ENCODE peak calls at places on chromosomes 13 and 19, in nine cellular contexts. J is CD8-positive, alpha-beta memory T cell; G is AG04450; Y is cardiac fibroblast; R is MM.1S; N is stomach; O is fibroblast of the aortic adventitia; W is osteoblast; L is esophagus squamous epithelium. F is an unnamed sample.
A peak's percentile ranks its signal among the peaks of the same experiment; 100 is the strongest.

GRCh38 chr19:41821003-41821735 is 23.3 kb downstream of the LYPD4 start:
- DNase-seq in O (peak; percentile 26), W (no peak), G (no peak), N (peak; percentile 36), Y (peak; percentile 26), L (no peak), R (peak; percentile 55), J (peak; percentile 56), F (peak; percentile 45)

GRCh38 chr13:36297259-36297599 is 385 bp downstream of the CCDC169 start:
- DNase-seq in J (no peak), W (peak; percentile 39), R (no peak), Y (peak; percentile 62), N (no peak), O (peak; percentile 51), G (no peak), L (no peak), F (no peak)

GRCh38 chr19:45824041-45824471 is 8.9 kb upstream of the RSPH6A start:
- DNase-seq in R (no peak), J (no peak), G (no peak), Y (no peak), N (peak; percentile 71), W (peak; percentile 62), L (no peak), O (no peak), F (peak; percentile 85)

GRCh38 chr13:110726726-110727125 is 13.2 kb downstream of the ING1 start:
- DNase-seq in R (no peak), G (no peak), W (no peak), L (no peak), O (no peak), J (no peak), N (no peak), Y (no peak), F (peak; percentile 90)

GRCh38 chr13:71712988-71713653 is 153.9 kb downstream of the DACH1 start:
- DNase-seq in O (no peak), W (no peak), G (no peak), J (no peak), N (no peak), R (no peak), Y (peak; percentile 19), L (no peak), F (no peak)

GRCh38 chr19:4089400-4089908 is 22.8 kb upstream of the ZBTB7A start:
- DNase-seq in J (peak; percentile 44), N (no peak), W (no peak), Y (no peak), L (no peak), R (no peak), G (no peak), O (no peak), F (peak; percentile 78)

GRCh38 chr19:27955484-27955883 is 1257.5 kb downstream of the UQCRFS1 start:
- DNase-seq in O (no peak), R (no peak), G (no peak), N (no peak), W (no peak), Y (no peak), L (no peak), J (no peak), F (no peak)

GRCh38 chr19:39696418-39696817 is 7.9 kb upstream of the LGALS14 start:
- DNase-seq in G (no peak), L (no peak), O (peak; percentile 15), R (no peak), Y (no peak), W (no peak), N (no peak), J (no peak), F (no peak)

GRCh38 chr19:42284066-42284501 is 15.0 kb downstream of the CIC start:
- DNase-seq in O (peak; percentile 74), Y (peak; percentile 90), R (peak; percentile 84), L (no peak), G (peak; percentile 39), N (peak; percentile 87), W (peak; percentile 100), J (peak; percentile 89), F (no peak)

GRCh38 chr19:39390460-39390758 is 497 bp downstream of the PAF1 start:
- DNase-seq in W (peak; percentile 76), L (no peak), Y (no peak), O (no peak), J (no peak), G (no peak), N (peak; percentile 75), R (peak; percentile 72), F (no peak)

GRCh38 chr13:49258097-49258796 is 10.5 kb downstream of the CDADC1 start:
- DNase-seq in J (peak; percentile 27), Y (no peak), R (no peak), L (no peak), N (no peak), W (no peak), G (no peak), O (no peak), F (no peak)

GRCh38 chr13:29484236-29484635 is 111.3 kb downstream of the SLC7A1 start:
- DNase-seq in J (no peak), Y (no peak), G (no peak), N (no peak), R (no peak), O (no peak), L (no peak), W (no peak), F (no peak)

GRCh38 chr13:111204438-111205177 is 89.5 kb downstream of the ARHGEF7 start:
- DNase-seq in R (no peak), O (peak; percentile 81), W (peak; percentile 77), G (peak; percentile 55), N (no peak), L (no peak), Y (peak; percentile 84), J (no peak), F (no peak)

GRCh38 chr13:73201601-73202000 is 142.8 kb downstream of the KLF5 start:
- DNase-seq in N (no peak), O (no peak), G (no peak), J (no peak), W (no peak), R (no peak), Y (no peak), L (no peak), F (no peak)

GRCh38 chr13:34942732-34943674 is 933 bp downstream of the NBEA start:
- DNase-seq in J (peak; percentile 29), L (no peak), G (no peak), Y (no peak), N (peak; percentile 44), W (peak; percentile 65), O (no peak), R (peak; percentile 30), F (no peak)

GRCh38 chr13:91776650-91777193 is 378.3 kb downstream of the GPC5 start:
- DNase-seq in G (no peak), W (no peak), N (no peak), O (no peak), R (no peak), Y (no peak), L (no peak), J (no peak), F (no peak)

GRCh38 chr13:91774397-91774796 is 376.0 kb downstream of the GPC5 start:
- DNase-seq in N (no peak), G (no peak), J (no peak), L (no peak), R (no peak), W (no peak), Y (no peak), O (no peak), F (no peak)

GRCh38 chr13:91778123-91778522 is 379.7 kb downstream of the GPC5 start:
- DNase-seq in L (no peak), O (no peak), N (no peak), W (no peak), Y (no peak), G (no peak), J (no peak), R (peak; percentile 41), F (no peak)
- H3K4me3 ChIP-seq in L (no peak overlapping the region), O (no peak overlapping the region), N (no peak overlapping the region), W (no peak overlapping the region), Y (no peak overlapping the region), G (no peak overlapping the region), J (no peak overlapping the region), R (peak overlapping the region; percentile 50), F (no peak overlapping the region)

GRCh38 chr19:43534305-43534612 is 1.3 kb downstream of the ZNF575 start:
- DNase-seq in N (no peak), G (no peak), R (no peak), Y (no peak), W (no peak), J (no peak), O (no peak), L (no peak), F (no peak)
- H3K4me3 ChIP-seq in N (peak overlapping the region; percentile 70), G (peak overlapping the region; percentile 52), R (no peak overlapping the region), Y (peak overlapping the region; percentile 34), W (peak overlapping the region; percentile 76), J (peak overlapping the region; percentile 98), O (peak overlapping the region; percentile 55), L (peak overlapping the region; percentile 14), F (no peak overlapping the region)

DNA sequence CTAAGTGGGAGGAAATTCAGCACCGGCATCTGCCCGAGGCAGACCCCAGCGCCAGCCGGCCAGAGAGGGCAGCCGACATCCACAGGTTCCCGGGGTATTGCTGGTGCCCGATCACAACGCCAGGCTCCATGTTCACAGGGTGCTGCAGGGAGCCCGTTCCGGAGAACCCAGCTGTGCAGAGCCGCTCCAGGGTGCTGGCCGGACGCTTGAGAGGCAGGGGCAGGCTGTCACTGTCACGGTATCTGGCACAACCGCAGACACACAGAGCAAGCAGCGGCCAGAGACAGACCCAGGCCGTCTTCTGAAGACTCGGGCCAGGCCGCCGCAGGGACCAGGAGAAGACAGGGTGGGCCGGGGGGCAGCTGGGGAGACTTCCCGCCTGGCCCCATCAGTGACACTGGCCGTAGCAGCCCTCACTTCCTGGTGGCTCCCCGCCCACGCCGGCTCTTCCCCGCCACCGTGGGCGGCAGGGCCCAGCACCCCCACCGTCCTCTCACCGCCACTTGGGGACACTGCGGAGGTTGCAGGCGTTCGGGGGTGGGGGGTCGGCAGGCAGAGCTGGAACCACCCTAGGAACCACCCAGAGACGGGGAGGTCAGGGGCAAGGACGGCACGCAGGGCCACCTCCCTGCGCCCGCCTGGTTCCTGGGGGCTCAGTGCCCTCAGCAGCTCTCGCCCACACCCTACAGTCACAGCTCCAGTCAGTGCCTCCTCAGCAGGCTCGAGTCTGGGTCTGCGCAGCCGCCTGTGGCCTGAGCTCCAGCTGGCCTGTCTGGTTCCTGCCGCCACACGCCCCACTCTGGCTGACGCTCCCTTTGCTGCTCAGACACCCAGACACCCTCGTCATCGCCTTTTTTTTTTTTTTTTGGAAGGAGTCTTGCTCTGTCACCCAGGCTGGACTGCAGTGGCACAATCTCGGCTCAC is 3.8 kb downstream of the RNF126 start:
- DNase-seq in Y (peak; percentile 42), R (no peak), N (peak; percentile 39), O (peak; percentile 47), G (no peak), J (peak; percentile 27), W (no peak), L (no peak), F (no peak)
- H3K4me3 ChIP-seq in Y (no peak overlapping the region), R (no peak overlapping the region), N (peak overlapping the region; percentile 13), O (peak overlapping the region; percentile 9), G (no peak overlapping the region), J (peak overlapping the region; percentile 84), W (no peak overlapping the region), L (peak overlapping the region; percentile 2), F (no peak overlapping the region)

GRCh38 chr19:57786286-57786685 is 16.8 kb downstream of the ZNF586 start:
- DNase-seq in L (no peak), G (no peak), W (no peak), J (no peak), O (no peak), R (no peak), N (no peak), Y (no peak), F (no peak)
- H3K4me3 ChIP-seq in L (no peak overlapping the region), G (no peak overlapping the region), W (no peak overlapping the region), J (no peak overlapping the region), O (no peak overlapping the region), R (no peak overlapping the region), N (no peak overlapping the region), Y (no peak overlapping the region), F (no peak overlapping the region)

F was measured in Jurkat, Clone E6-1.